ENCODE peak calls at places on chromosomes 4 and X, in nine cellular contexts. H is H9, F is dorsolateral prefrontal cortex, T is Karpas-422, N is astrocyte, G is stomach, E is iPS DF 6.9, J is A673, R is bronchial epithelial cell. S is an unnamed sample.
A peak's percentile ranks its signal among the peaks of the same experiment; 100 is the strongest.

GRCh38 chr4:184448828-184449227 is 25.5 kb downstream of the IRF2 start:
- DNase-seq in H (no peak), F (no peak), T (no peak), N (peak; percentile 41), G (no peak), E (no peak), J (peak; percentile 70), R (no peak), S (no peak)

GRCh38 chr4:141640692-141641091 is 4.3 kb downstream of the IL15 start:
- DNase-seq in H (no peak), F (no peak), T (no peak), N (no peak), G (no peak), E (no peak), J (no peak), R (no peak), S (no peak)

GRCh38 chrX:80174925-80175574 is 160.5 kb downstream of the TBX22 start:
- DNase-seq in H (no peak), F (no peak), T (no peak), N (no peak), G (peak; percentile 43), E (no peak), J (no peak), R (no peak), S (no peak)

GRCh38 chr4:21949073-21949457 is 493 bp upstream of the KCNIP4 start:
- DNase-seq in H (peak; percentile 38), F (peak; percentile 20), T (no peak), N (no peak), G (no peak), E (no peak), J (peak; percentile 4), R (no peak), S (no peak)

GRCh38 chrX:153703036-153703370 is 15.3 kb downstream of the SLC6A8 start:
- DNase-seq in H (no peak), F (no peak), T (no peak), N (peak; percentile 73), G (peak; percentile 86), E (no peak), J (no peak), R (peak; percentile 65), S (no peak)

GRCh38 chrX:16839852-16840460 is 30.2 kb downstream of the RBBP7 start:
- DNase-seq in H (peak; percentile 54), F (no peak), T (no peak), N (peak; percentile 79), G (no peak), E (no peak), J (peak; percentile 57), R (peak; percentile 75), S (peak; percentile 25)

GRCh38 chrX:119391279-119391678 is 7.9 kb upstream of the SLC25A43 start:
- DNase-seq in H (no peak), F (no peak), T (peak; percentile 76), N (no peak), G (peak; percentile 29), E (no peak), J (peak; percentile 12), R (peak; percentile 39), S (no peak)

GRCh38 chrX:36867143-36867542 is 141.0 kb upstream of the FAM47C start:
- DNase-seq in H (no peak), F (no peak), T (peak; percentile 69), N (peak; percentile 1), G (no peak), E (no peak), J (peak; percentile 82), R (peak; percentile 22), S (peak; percentile 22)

GRCh38 chrX:131985526-131986049 is 37.5 kb upstream of the STK26 start:
- DNase-seq in H (peak; percentile 35), F (no peak), T (no peak), N (no peak), G (no peak), E (no peak), J (no peak), R (peak; percentile 80), S (peak; percentile 0)

GRCh38 chr4:4913628-4914027 is 54.2 kb downstream of the MSX1 start:
- DNase-seq in H (no peak), F (no peak), T (no peak), N (no peak), G (no peak), E (no peak), J (no peak), R (no peak), S (no peak)

GRCh38 chr4:151908734-151909497 is 148.1 kb upstream of the GATB start:
- DNase-seq in H (no peak), F (no peak), T (no peak), N (no peak), G (no peak), E (no peak), J (no peak), R (no peak), S (no peak)
- H3K27me3 ChIP-seq in H (no peaks in the 10 kb centered on the region), F (no peaks in the 10 kb centered on the region), T (peaks cover 6% of the 10 kb centered on the region), N (peaks cover 4% of the 10 kb centered on the region), G (no peaks in the 10 kb centered on the region), E (no peaks in the 10 kb centered on the region), J (no peaks in the 10 kb centered on the region), R (no peaks in the 10 kb centered on the region), S (no peaks in the 10 kb centered on the region)

GRCh38 chrX:134545524-134545923 is 85.6 kb downstream of the HPRT1 start:
- DNase-seq in H (no peak), F (no peak), T (no peak), N (no peak), G (no peak), E (no peak), J (no peak), R (no peak), S (no peak)

GRCh38 chrX:134546187-134546586 is 86.2 kb downstream of the HPRT1 start:
- DNase-seq in H (no peak), F (no peak), T (no peak), N (no peak), G (no peak), E (no peak), J (no peak), R (no peak), S (no peak)

GRCh38 chrX:134548844-134549205 is 88.9 kb downstream of the HPRT1 start:
- DNase-seq in H (no peak), F (no peak), T (no peak), N (no peak), G (no peak), E (no peak), J (no peak), R (no peak), S (no peak)

GRCh38 chrX:134548257-134548732 is 88.3 kb downstream of the HPRT1 start:
- DNase-seq in H (no peak), F (no peak), T (peak; percentile 46), N (no peak), G (no peak), E (no peak), J (no peak), R (no peak), S (no peak)

GRCh38 chrX:134547047-134547679 is 87.2 kb downstream of the HPRT1 start:
- DNase-seq in H (no peak), F (no peak), T (no peak), N (no peak), G (no peak), E (no peak), J (no peak), R (no peak), S (no peak)
- H3K27me3 ChIP-seq in H (peaks cover 36% of the 10 kb centered on the region), F (peaks cover 3% of the 10 kb centered on the region), T (no peaks in the 10 kb centered on the region), N (no peaks in the 10 kb centered on the region), G (peaks cover 49% of the 10 kb centered on the region), E (peaks cover 10% of the 10 kb centered on the region), J (no peaks in the 10 kb centered on the region), R (no peaks in the 10 kb centered on the region), S (peaks cover 11% of the 10 kb centered on the region)

GRCh38 chr4:8015512-8015911 is 75.9 kb upstream of the AFAP1 start:
- DNase-seq in H (no peak), F (no peak), T (peak; percentile 50), N (no peak), G (no peak), E (no peak), J (peak; percentile 53), R (peak; percentile 17), S (no peak)
- H3K27me3 ChIP-seq in H (no peaks in the 10 kb centered on the region), F (no peaks in the 10 kb centered on the region), T (no peaks in the 10 kb centered on the region), N (peaks cover 57% of the 10 kb centered on the region), G (no peaks in the 10 kb centered on the region), E (no peaks in the 10 kb centered on the region), J (no peaks in the 10 kb centered on the region), R (peaks cover 13% of the 10 kb centered on the region), S (no peaks in the 10 kb centered on the region)

GRCh38 chr4:54228563-54229501 is at the start of gene PDGFRA:
- DNase-seq in H (peak; percentile 33), F (no peak), T (no peak), N (peak; percentile 78), G (no peak), E (no peak), J (no peak), R (no peak), S (no peak)

GRCh38 chr4:54225671-54226398 is 3.3 kb upstream of the PDGFRA start:
- DNase-seq in H (peak; percentile 38), F (no peak), T (no peak), N (no peak), G (no peak), E (no peak), J (no peak), R (no peak), S (no peak)

GRCh38 chr4:54226399-54227260 is 2.5 kb upstream of the PDGFRA start:
- DNase-seq in H (peak; percentile 50), F (no peak), T (no peak), N (peak; percentile 60), G (no peak), E (no peak), J (no peak), R (no peak), S (no peak)

GRCh38 chr4:54228064-54228527 is 997 bp upstream of the PDGFRA start:
- DNase-seq in H (peak; percentile 84), F (no peak), T (peak; percentile 89), N (peak; percentile 57), G (peak; percentile 59), E (no peak), J (peak; percentile 37), R (peak; percentile 46), S (peak; percentile 50)

DNA sequence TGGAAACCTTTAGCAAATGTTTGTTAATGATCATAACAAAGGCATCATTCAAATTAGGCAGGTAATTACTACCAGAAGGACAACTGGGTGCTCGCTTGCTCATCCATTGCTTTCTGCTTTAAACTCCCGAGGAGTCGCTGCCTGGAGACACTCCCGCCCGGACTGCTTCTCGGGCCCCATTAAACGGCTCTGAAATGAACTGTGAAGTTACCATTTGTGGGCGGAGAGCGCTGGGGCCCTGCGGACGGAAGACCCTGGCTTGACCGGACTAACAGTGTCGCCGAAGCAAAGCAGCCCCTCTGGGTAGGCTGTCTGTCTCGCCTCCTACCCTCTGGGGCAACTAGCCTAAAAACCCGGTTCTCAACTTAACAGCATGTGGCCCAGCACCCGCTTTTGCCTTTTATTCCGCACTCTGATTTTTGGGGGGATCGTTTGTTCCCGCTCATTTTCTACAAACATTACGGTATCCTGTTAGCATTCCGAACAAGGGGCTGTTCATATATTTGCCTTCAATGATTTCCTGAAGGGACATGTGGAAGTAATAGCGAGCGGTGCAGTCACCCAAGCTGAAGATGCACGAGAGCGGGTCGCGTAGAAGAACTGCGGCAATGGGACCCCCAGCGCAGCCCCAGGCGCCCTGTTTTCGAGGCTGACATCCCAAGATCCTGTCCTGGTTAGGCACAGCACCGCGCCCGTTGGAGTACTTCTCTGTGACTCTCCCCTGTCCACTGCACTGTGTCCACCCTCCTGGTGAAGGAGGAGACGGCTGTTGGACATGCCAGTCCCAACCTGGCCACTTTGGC is 1.6 kb upstream of the PDGFRA start:
- DNase-seq in H (peak; percentile 72), F (no peak), T (peak; percentile 55), N (peak; percentile 69), G (no peak), E (no peak), J (peak; percentile 42), R (peak; percentile 27), S (no peak)
- H3K27me3 ChIP-seq in H (peaks cover 84% of the 10 kb centered on the region), F (peaks cover 70% of the 10 kb centered on the region), T (no peaks in the 10 kb centered on the region), N (peaks cover 7% of the 10 kb centered on the region), G (peaks cover 81% of the 10 kb centered on the region), E (peaks cover 77% of the 10 kb centered on the region), J (peaks cover 82% of the 10 kb centered on the region), R (peaks cover 35% of the 10 kb centered on the region), S (peaks cover 96% of the 10 kb centered on the region)

GRCh38 chr4:54094449-54094848 is 5.5 kb upstream of the GSX2 start:
- DNase-seq in H (no peak), F (no peak), T (no peak), N (no peak), G (no peak), E (no peak), J (no peak), R (no peak), S (no peak)
- H3K27me3 ChIP-seq in H (peaks cover 86% of the 10 kb centered on the region), F (no peaks in the 10 kb centered on the region), T (no peaks in the 10 kb centered on the region), N (peaks cover 75% of the 10 kb centered on the region), G (peaks cover 79% of the 10 kb centered on the region), E (peaks cover 84% of the 10 kb centered on the region), J (peaks cover 67% of the 10 kb centered on the region), R (peaks cover 47% of the 10 kb centered on the region), S (peaks cover 92% of the 10 kb centered on the region)